ENCODE peak calls at places on chromosomes 1 and 21, in nine cellular contexts. H is AG04450, P is hepatocyte, O is epithelial cell of proximal tubule, W is lower lobe of right lung, R is bronchial epithelial cell, E is IMR-90, S is fibroblast of pulmonary artery, Y is fibroblast of mammary gland. B is an unnamed sample.

GRCh38 chr1:66271904-66272254 is 262.1 kb upstream of the SGIP1 start:
- DNase-seq in R (peak; percentile 75), E (peak; percentile 69), W (no peak), Y (peak; percentile 75), S (peak; percentile 67), P (no peak), O (no peak), H (peak; percentile 18), B (peak; percentile 72)

GRCh38 chr1:151583796-151584195 is 28.1 kb upstream of the SNX27 start:
- DNase-seq in W (no peak), R (no peak), S (no peak), E (no peak), P (no peak), Y (no peak), H (no peak), O (no peak), B (peak; percentile 14)

GRCh38 chr1:90386899-90387334 is 330.2 kb downstream of the BARHL2 start:
- DNase-seq in O (no peak), W (no peak), P (no peak), Y (peak; percentile 39), E (peak; percentile 29), R (peak; percentile 73), S (peak; percentile 58), H (no peak), B (peak; percentile 30)

GRCh38 chr1:230643887-230644286 is 1.6 kb downstream of the COG2 start:
- DNase-seq in S (peak; percentile 38), R (no peak), P (peak; percentile 24), E (peak; percentile 51), O (no peak), W (no peak), Y (peak; percentile 10), H (peak; percentile 3), B (peak; percentile 81)

GRCh38 chr1:65059930-65060538 is 88.0 kb upstream of the AK4 start:
- DNase-seq in S (peak; percentile 69), H (no peak), E (peak; percentile 61), O (no peak), Y (peak; percentile 68), W (no peak), R (peak; percentile 50), P (peak; percentile 34), B (peak; percentile 72)

GRCh38 chr1:90800012-90800717 is 83.1 kb upstream of the BARHL2 start:
- DNase-seq in O (no peak), E (no peak), Y (no peak), P (no peak), S (no peak), H (no peak), W (no peak), R (no peak), B (peak; percentile 2)

GRCh38 chr1:72178266-72178665 is 104.1 kb downstream of the NEGR1 start:
- DNase-seq in O (peak; percentile 63), Y (peak; percentile 33), H (no peak), W (no peak), S (peak; percentile 5), P (no peak), E (peak; percentile 38), R (peak; percentile 24), B (no peak)

GRCh38 chr1:61853545-61853944 is 111.3 kb downstream of the PATJ start:
- DNase-seq in R (peak; percentile 17), P (peak; percentile 13), O (no peak), Y (peak; percentile 50), W (no peak), S (peak; percentile 55), H (no peak), E (peak; percentile 22), B (peak; percentile 65)

GRCh38 chr1:27719286-27720251 is 6.2 kb upstream of the FAM76A start:
- DNase-seq in E (peak; percentile 6), S (peak; percentile 22), P (no peak), Y (peak; percentile 17), R (peak; percentile 31), O (no peak), W (no peak), H (no peak), B (peak; percentile 47)

GRCh38 chr1:57860333-57860732 is 436.5 kb upstream of the DAB1 start:
- DNase-seq in Y (no peak), H (no peak), R (no peak), O (no peak), W (no peak), E (no peak), S (no peak), P (no peak), B (no peak)

GRCh38 chr1:182802006-182802798 is 12.6 kb downstream of the NPL start:
- DNase-seq in Y (no peak), R (peak; percentile 92), E (no peak), H (no peak), S (no peak), P (no peak), W (no peak), O (no peak), B (no peak)

GRCh38 chr1:13809461-13810159 is 109.6 kb downstream of the PRDM2 start:
- DNase-seq in R (no peak), H (no peak), E (peak; percentile 7), S (no peak), W (no peak), O (no peak), P (no peak), Y (peak; percentile 23), B (no peak)

GRCh38 chr21:18917602-18918001 is 514.0 kb upstream of the TMPRSS15 start:
- DNase-seq in O (no peak), S (peak; percentile 2), Y (no peak), R (no peak), W (no peak), H (no peak), E (no peak), P (no peak), B (no peak)

GRCh38 chr1:204828352-204828850 is 42.3 kb upstream of the NFASC start:
- DNase-seq in E (no peak), W (peak; percentile 54), P (peak; percentile 86), O (no peak), Y (peak; percentile 49), R (no peak), S (peak; percentile 8), H (no peak), B (peak; percentile 5)

GRCh38 chr21:44090332-44090731 is 16.9 kb upstream of the PWP2 start:
- DNase-seq in W (no peak), P (no peak), H (no peak), R (no peak), E (no peak), O (no peak), Y (no peak), S (no peak), B (no peak)

GRCh38 chr1:54996359-54996868 is 2.3 kb upstream of the BSND start:
- DNase-seq in E (peak; percentile 47), W (peak; percentile 80), S (peak; percentile 67), H (no peak), Y (peak; percentile 62), R (peak; percentile 41), P (peak; percentile 82), O (no peak), B (peak; percentile 72)

GRCh38 chr1:149915429-149916192 is 2.0 kb downstream of the SV2A start:
- DNase-seq in P (no peak), Y (no peak), W (no peak), H (no peak), E (no peak), S (no peak), R (no peak), O (no peak), B (no peak)

DNA sequence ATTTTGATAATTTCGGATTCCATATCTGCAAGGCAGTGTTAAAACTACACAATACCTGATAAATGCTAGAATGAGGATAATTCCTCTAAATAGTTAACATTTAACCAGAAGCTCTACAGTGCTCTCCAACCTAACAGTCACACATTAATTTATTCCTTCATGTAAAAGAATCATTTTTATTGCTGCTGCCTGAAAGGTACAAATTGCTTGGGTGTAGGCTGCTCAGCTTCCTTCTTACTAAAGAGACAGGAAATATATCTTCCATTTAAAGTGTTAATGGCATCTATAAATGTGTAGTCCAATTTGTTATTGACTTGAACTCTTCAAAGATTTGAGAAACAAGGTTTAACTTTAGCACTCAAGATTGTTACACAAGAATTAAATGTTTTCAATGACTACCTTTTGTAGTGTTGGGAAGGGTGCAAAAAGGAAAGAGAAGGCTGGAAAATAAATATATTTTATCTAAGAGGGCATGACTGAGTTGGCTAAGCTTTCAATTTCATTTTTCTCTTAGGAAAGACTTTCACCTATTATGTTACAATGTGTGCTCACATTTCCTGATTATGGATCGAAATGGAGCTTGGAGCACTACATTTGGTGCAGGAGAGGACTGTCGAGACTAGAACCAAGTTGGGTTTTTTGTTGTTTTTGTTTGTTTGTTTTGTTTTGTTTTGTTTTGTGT is 105.5 kb upstream of the CACYBP start:
- DNase-seq in W (no peak), R (no peak), Y (no peak), S (no peak), P (no peak), H (no peak), O (no peak), E (no peak), B (no peak)
- TF ChIP-seq CTCF in W (no peak), R (no peak), Y (no peak), S (no peak), P (no peak), H (no peak), O (no peak), E (no peak), B (no peak)

GRCh38 chr21:34706337-34706736 is 37.5 kb downstream of the CLIC6 start:
- DNase-seq in E (no peak), R (no peak), W (no peak), P (no peak), H (no peak), Y (no peak), S (no peak), O (no peak), B (no peak)
- H3K4me3 ChIP-seq in E (no peak overlapping the region), R (no peak overlapping the region), W (no peak overlapping the region), P (no peak overlapping the region), H (no peak overlapping the region), Y (no peak overlapping the region), S (no peak overlapping the region), O (no peak overlapping the region), B (no peak overlapping the region)

DNA sequence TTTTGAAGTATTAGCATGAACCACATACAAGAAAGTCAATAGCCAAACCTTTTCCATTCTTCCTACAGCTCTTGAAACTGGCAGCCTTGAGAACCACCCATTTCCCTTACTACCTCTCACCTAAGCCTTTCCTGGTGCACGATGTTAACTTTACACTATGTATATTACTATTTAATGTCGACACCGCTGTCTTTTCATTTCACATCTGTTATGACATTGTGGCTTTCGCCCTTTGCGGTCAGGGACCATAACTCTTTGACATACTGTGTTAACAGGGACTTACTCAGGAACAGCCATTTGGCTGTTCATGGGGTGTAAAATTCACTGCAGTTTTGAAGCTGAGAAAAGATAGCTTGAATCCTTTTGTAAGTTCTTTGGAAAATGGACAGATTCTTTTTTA is 21.1 kb upstream of the GPR88 start:
- DNase-seq in P (no peak), S (no peak), R (no peak), Y (no peak), O (no peak), H (no peak), E (no peak), W (no peak), B (no peak)
- TF ChIP-seq CTCF in P (no peak), S (no peak), R (no peak), Y (no peak), O (no peak), H (no peak), E (no peak), W (no peak), B (no peak)

GRCh38 chr1:206001476-206001888 is 1.7 kb downstream of the RAB7B start:
- DNase-seq in Y (peak; percentile 97), P (peak; percentile 80), E (peak; percentile 97), H (peak; percentile 80), R (peak; percentile 98), W (no peak), S (peak; percentile 94), O (peak; percentile 76), B (peak; percentile 94)
- H3K4me3 ChIP-seq in Y (peak overlapping the region; percentile 25), P (no peak overlapping the region), E (no peak overlapping the region), H (peak overlapping the region; percentile 50), R (peak overlapping the region; percentile 54), W (peak overlapping the region; percentile 49), S (no peak overlapping the region), O (no peak overlapping the region), B (no peak overlapping the region)

GRCh38 chr1:31617917-31618746 is 643 bp downstream of the HCRTR1 start:
- DNase-seq in O (no peak), P (peak; percentile 83), E (peak; percentile 12), Y (peak; percentile 17), H (no peak), W (peak; percentile 64), S (peak; percentile 43), R (no peak), B (peak; percentile 43)
- TF ChIP-seq CTCF in O (peak; percentile 74), P (peak; percentile 96), E (peak; percentile 70), Y (peak; percentile 46), H (peak; percentile 77), W (peak; percentile 82), S (peak; percentile 62), R (peak; percentile 90), B (peak; percentile 78)

B was measured in choroid plexus epithelial cell.